ENCODE peak calls at places on chromosomes 2 and 18, in six cellular contexts. T is AG04449, W is foreskin fibroblast, I is B cell, V is RWPE1, H is epithelial cell of proximal tubule. C is an unnamed sample.
A peak's percentile ranks its signal among the peaks of the same experiment; 100 is the strongest.

GRCh38 chr2:234308814-234309195 is 188.1 kb downstream of the ARL4C start:
- DNase-seq in T (peak; percentile 56), W (no peak), I (peak; percentile 79), V (no peak), H (no peak), C (no peak)

GRCh38 chr2:73243884-73244570 is 9.9 kb downstream of the CCT7 start:
- DNase-seq in T (no peak), W (peak; percentile 90), I (no peak), V (peak; percentile 81), H (peak; percentile 10), C (no peak)

GRCh38 chr2:106341666-106342065 is 126.5 kb downstream of the RGPD3 start:
- DNase-seq in T (no peak), W (no peak), I (no peak), V (no peak), H (no peak), C (no peak)

GRCh38 chr2:60215295-60215990 is 338.0 kb downstream of the BCL11A start:
- DNase-seq in T (no peak), W (no peak), I (no peak), V (no peak), H (no peak), C (no peak)

GRCh38 chr2:163345795-163346573 is 389.8 kb downstream of the FIGN start:
- DNase-seq in T (no peak), W (peak; percentile 67), I (peak; percentile 46), V (peak; percentile 41), H (peak; percentile 33), C (no peak)

GRCh38 chr2:226362991-226363390 is 436.6 kb downstream of the IRS1 start:
- DNase-seq in T (no peak), W (peak; percentile 75), I (no peak), V (no peak), H (no peak), C (no peak)

GRCh38 chr18:7830468-7830867 is 263.4 kb downstream of the PTPRM start:
- DNase-seq in T (no peak), W (no peak), I (no peak), V (peak; percentile 57), H (no peak), C (no peak)

GRCh38 chr2:204664708-204665121 is 119.4 kb downstream of the PARD3B start:
- DNase-seq in T (no peak), W (peak; percentile 60), I (no peak), V (peak; percentile 51), H (peak; percentile 63), C (no peak)

GRCh38 chr18:59272971-59273935 is at the start of gene RAX:
- DNase-seq in T (no peak), W (peak; percentile 46), I (no peak), V (peak; percentile 35), H (no peak), C (no peak)
- TF ChIP-seq CTCF in T (peak; percentile 18), W (no peak), I (no peak), V (no peak), H (peak; percentile 27), C (no peak)

GRCh38 chr2:38523728-38524437 is 78.8 kb downstream of the HNRNPLL start:
- DNase-seq in T (no peak), W (no peak), I (no peak), V (no peak), H (no peak), C (no peak)
- TF ChIP-seq CTCF in T (peak; percentile 19), W (peak; percentile 26), I (no peak), V (no peak), H (peak; percentile 35), C (no peak)

GRCh38 chr18:902179-902718 is 2.4 kb upstream of the ADCYAP1 start:
- DNase-seq in T (no peak), W (no peak), I (no peak), V (no peak), H (no peak), C (no peak)
- TF ChIP-seq CTCF in T (no peak), W (peak; percentile 7), I (no peak), V (no peak), H (peak; percentile 61), C (no peak)

DNA sequence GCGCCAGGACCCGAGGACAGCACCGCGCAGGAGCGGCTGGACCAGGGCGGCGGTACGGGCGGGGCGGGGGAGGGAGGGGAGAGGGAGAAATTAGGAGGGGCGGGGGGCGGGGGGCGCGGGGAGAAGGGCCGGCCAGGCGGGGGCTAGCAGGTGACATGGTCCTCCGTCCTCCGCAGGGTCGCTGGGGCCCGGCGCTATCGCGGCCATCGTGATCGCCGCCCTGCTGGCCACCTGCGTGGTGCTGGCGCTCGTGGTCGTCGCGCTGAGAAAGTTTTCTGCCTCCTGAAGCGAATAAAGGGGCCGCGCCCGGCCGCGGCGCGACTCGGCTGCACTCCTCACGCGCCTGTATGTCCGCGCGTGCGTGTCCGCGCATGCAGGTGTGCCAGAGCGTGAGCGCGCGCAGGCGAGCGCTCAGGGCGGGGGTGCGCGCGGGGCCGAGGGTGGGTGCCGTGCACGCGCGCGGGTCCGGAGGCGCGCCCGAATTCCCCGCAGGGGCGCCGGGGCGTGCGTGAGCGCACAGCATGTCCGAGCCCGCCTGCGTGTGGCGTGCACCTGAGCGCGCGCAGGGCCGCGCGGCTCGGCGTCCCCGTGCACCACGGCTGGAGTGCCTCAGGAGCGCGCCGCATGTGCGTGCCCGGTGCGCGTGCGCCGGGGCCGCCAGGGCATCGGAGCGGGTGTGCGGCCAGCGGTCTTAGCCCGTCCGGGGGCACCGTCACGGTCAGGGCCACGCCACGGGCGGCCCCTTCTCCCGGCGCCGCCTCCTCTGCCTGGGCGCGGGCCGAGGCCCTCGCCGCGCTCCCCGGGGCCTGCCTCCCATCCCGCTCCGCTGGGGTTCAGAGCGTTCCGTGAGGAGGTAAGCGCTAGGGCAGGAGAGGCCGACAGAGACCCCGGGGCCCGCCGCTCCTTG is 6.3 kb downstream of the SNORC start:
- DNase-seq in T (no peak), W (peak; percentile 53), I (peak; percentile 70), V (peak; percentile 47), H (no peak), C (no peak)
- TF ChIP-seq CTCF in T (no peak), W (no peak), I (no peak), V (peak; percentile 10), H (peak; percentile 34), C (no peak)

GRCh38 chr2:231541605-231542509 is 11.6 kb upstream of the NMUR1 start:
- DNase-seq in T (no peak), W (no peak), I (no peak), V (no peak), H (no peak), C (no peak)
- TF ChIP-seq CTCF in T (no peak), W (no peak), I (no peak), V (no peak), H (no peak), C (peak; percentile 30)

GRCh38 chr18:12479982-12480381 is 72.3 kb downstream of the PRELID3A start:
- DNase-seq in T (no peak), W (no peak), I (no peak), V (no peak), H (no peak), C (no peak)

GRCh38 chr18:12474876-12475275 is 67.1 kb downstream of the PRELID3A start:
- DNase-seq in T (no peak), W (no peak), I (no peak), V (no peak), H (no peak), C (no peak)

GRCh38 chr18:12476955-12477354 is 69.2 kb downstream of the PRELID3A start:
- DNase-seq in T (no peak), W (no peak), I (no peak), V (no peak), H (no peak), C (no peak)

GRCh38 chr18:12477606-12478005 is 69.9 kb downstream of the PRELID3A start:
- DNase-seq in T (no peak), W (no peak), I (no peak), V (no peak), H (no peak), C (no peak)

DNA sequence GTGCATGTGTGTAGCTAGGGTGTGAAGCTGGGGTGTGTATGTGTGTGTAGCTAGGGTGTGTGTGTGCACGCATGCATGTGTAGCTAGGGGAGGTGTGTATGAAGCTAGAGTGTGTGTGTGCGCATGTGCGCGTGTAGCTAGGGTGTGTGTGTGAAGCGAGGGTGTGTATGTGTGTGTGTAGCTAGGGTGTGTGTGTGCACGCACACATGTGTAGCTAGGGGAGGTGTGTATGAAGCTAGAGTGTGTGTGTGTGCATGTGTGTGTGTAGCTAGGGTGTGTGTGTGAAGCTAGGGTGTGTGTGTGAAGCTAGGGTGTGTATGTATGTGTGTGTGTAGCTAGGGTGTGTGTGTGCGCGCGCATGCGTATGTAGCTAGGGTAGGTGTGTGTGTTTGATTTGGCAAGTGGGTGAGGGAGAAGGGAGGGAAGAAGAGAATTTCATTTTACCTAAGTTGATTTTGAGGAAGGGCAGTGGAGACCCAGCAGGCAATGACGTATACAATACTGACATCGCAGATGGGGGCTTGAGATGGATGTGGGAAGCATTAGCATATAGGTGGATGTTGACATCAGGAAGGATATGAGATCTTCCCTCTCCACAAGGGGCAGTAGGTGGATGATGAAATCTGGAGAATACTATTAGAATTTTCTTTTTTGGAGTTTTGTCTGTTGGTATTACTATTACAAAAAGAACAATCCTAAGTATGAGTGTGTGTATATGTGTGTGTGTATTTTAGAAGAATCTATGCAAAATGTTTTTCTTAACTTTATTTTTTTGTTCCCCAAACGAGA is 70.7 kb downstream of the PRELID3A start:
- DNase-seq in T (no peak), W (no peak), I (no peak), V (no peak), H (no peak), C (no peak)
- TF ChIP-seq CTCF in T (no peak), W (no peak), I (no peak), V (no peak), H (peak; percentile 24), C (no peak)

GRCh38 chr18:52716926-52717325 is 376.9 kb downstream of the DCC start:
- DNase-seq in T (peak; percentile 17), W (peak; percentile 6), I (no peak), V (peak; percentile 1), H (peak; percentile 15), C (no peak)
- TF ChIP-seq CTCF in T (peak; percentile 51), W (no peak), I (no peak), V (peak; percentile 20), H (peak; percentile 83), C (peak; percentile 32)

GRCh38 chr2:36359006-36359580 is 3.5 kb downstream of the CRIM1 start:
- DNase-seq in T (no peak), W (no peak), I (no peak), V (no peak), H (no peak), C (no peak)
- TF ChIP-seq CTCF in T (no peak), W (peak; percentile 18), I (peak; percentile 32), V (no peak), H (no peak), C (peak; percentile 23)